ENCODE peak calls at places on chromosome 19, in four cellular contexts. F is CD8-positive, alpha-beta T cell; W is HEK293T; D is stimulated activated CD8-positive, alpha-beta memory T cell treated with anti-CD3 and anti-CD28 coated beads, Interleukin-15, amount 100 ng/mL, for 4 hours. H is an unnamed sample.

GRCh38 chr19:7263521-7263920 is 30.7 kb downstream of the INSR start:
- DNase-seq in W (no peak), D (no peak), F (no peak), H (no peak)

GRCh38 chr19:5036733-5037681 is 68.1 kb downstream of the KDM4B start:
- DNase-seq in D (no peak), F (no peak), W (no peak), H (no peak)

GRCh38 chr19:3366104-3366760 is at the start of gene NFIC:
- DNase-seq in D (peak), W (peak), F (peak), H (no peak)

GRCh38 chr19:51111606-51112005 is 3.4 kb upstream of the CTU1 start:
- DNase-seq in D (no peak), W (peak), F (no peak), H (no peak)

GRCh38 chr19:13646758-13647157 is 117.6 kb upstream of the MRI1 start:
- DNase-seq in W (no peak), F (no peak), D (no peak), H (no peak)

GRCh38 chr19:16750081-16750480 is 30.4 kb downstream of the NWD1 start:
- DNase-seq in F (no peak), D (no peak), W (no peak), H (no peak)

GRCh38 chr19:31260171-31260933 is 88.9 kb downstream of the TSHZ3 start:
- DNase-seq in W (no peak), F (no peak), D (no peak), H (no peak)

GRCh38 chr19:3175761-3176714 is 2.5 kb upstream of the S1PR4 start:
- DNase-seq in D (no peak), F (peak), W (no peak), H (peak)

GRCh38 chr19:45558399-45558878 is 26.2 kb downstream of the OPA3 start:
- DNase-seq in D (peak), W (peak), F (peak), H (peak)

GRCh38 chr19:40689339-40690049 is 957 bp downstream of the NUMBL start:
- DNase-seq in D (no peak), W (no peak), F (peak), H (no peak)

GRCh38 chr19:7238091-7238490 is 56.1 kb downstream of the INSR start:
- DNase-seq in D (no peak), W (no peak), F (no peak), H (no peak)

GRCh38 chr19:16851031-16851712 is 22.0 kb downstream of the SIN3B start:
- DNase-seq in F (no peak), W (no peak), D (no peak), H (no peak)

GRCh38 chr19:34173145-34173956 is 1.0 kb downstream of the LSM14A start:
- DNase-seq in F (peak), D (no peak), W (no peak), H (no peak)

GRCh38 chr19:58020985-58021384 is 12.8 kb upstream of the ZSCAN1 start:
- DNase-seq in D (no peak), W (no peak), F (no peak), H (no peak)

GRCh38 chr19:52898101-52898500 is 666 bp upstream of the ZNF320 start:
- DNase-seq in D (no peak), W (no peak), F (no peak), H (no peak)

GRCh38 chr19:33286899-33287298 is 15.4 kb downstream of the CEBPA start:
- DNase-seq in W (no peak), F (no peak), D (no peak), H (no peak)